ENCODE peak calls at places on chromosomes 5 and 9, in four cellular contexts. One of them, this sample, is unnamed.

GRCh38 chr5:39714036-39714698 is 289.4 kb upstream of the DAB2 start:
- DNase-seq in H9: peak
- DNase-seq in IMR-90: peak
- DNase-seq in H1: no peak
- DNase-seq in this sample: peak

GRCh38 chr5:82808960-82809359 is 268.2 kb downstream of the TMEM167A start:
- DNase-seq in H1: no peak
- DNase-seq in IMR-90: no peak
- DNase-seq in H9: no peak
- DNase-seq in this sample: no peak

GRCh38 chr9:33289501-33289900 is 815 bp upstream of the NFX1 start:
- DNase-seq in H9: peak
- DNase-seq in IMR-90: no peak
- DNase-seq in H1: no peak
- DNase-seq in this sample: peak

GRCh38 chr9:119088002-119088401 is 281.2 kb downstream of the BRINP1 start:
- DNase-seq in IMR-90: no peak
- DNase-seq in H1: no peak
- DNase-seq in H9: no peak
- DNase-seq in this sample: peak

GRCh38 chr9:76868897-76869296 is 37.0 kb downstream of the PRUNE2 start:
- DNase-seq in IMR-90: no peak
- DNase-seq in H1: no peak
- DNase-seq in H9: no peak
- DNase-seq in this sample: no peak

GRCh38 chr9:84379740-84380139 is 39.2 kb upstream of the SLC28A3 start:
- DNase-seq in H1: no peak
- DNase-seq in H9: no peak
- DNase-seq in IMR-90: no peak
- DNase-seq in this sample: no peak

GRCh38 chr5:139645495-139645871 is 2.7 kb upstream of the CXXC5 start:
- DNase-seq in IMR-90: no peak
- DNase-seq in H9: no peak
- DNase-seq in H1: no peak
- DNase-seq in this sample: no peak

GRCh38 chr5:997711-998110 is 10.9 kb upstream of the NKD2 start:
- DNase-seq in H1: no peak
- DNase-seq in H9: no peak
- DNase-seq in IMR-90: no peak
- DNase-seq in this sample: no peak

GRCh38 chr5:163695817-163696216 is 190.4 kb downstream of the MAT2B start:
- DNase-seq in H9: no peak
- DNase-seq in H1: no peak
- DNase-seq in IMR-90: no peak
- DNase-seq in this sample: no peak

GRCh38 chr5:39092581-39093350 is 18.6 kb upstream of the RICTOR start:
- DNase-seq in IMR-90: peak
- DNase-seq in H9: no peak
- DNase-seq in H1: no peak
- DNase-seq in this sample: no peak

GRCh38 chr9:23638837-23639426 is 187.1 kb downstream of the ELAVL2 start:
- DNase-seq in IMR-90: no peak
- DNase-seq in H1: no peak
- DNase-seq in H9: no peak
- DNase-seq in this sample: no peak

GRCh38 chr5:14216902-14217301 is 73.8 kb downstream of the TRIO start:
- DNase-seq in H1: no peak
- DNase-seq in IMR-90: no peak
- DNase-seq in H9: peak
- DNase-seq in this sample: peak
- H3K4ac ChIP-seq in H1: no peak
- H3K4ac ChIP-seq in IMR-90: peak
- H3K4ac ChIP-seq in H9: no peak
- H3K4ac ChIP-seq in this sample: no peak

DNA sequence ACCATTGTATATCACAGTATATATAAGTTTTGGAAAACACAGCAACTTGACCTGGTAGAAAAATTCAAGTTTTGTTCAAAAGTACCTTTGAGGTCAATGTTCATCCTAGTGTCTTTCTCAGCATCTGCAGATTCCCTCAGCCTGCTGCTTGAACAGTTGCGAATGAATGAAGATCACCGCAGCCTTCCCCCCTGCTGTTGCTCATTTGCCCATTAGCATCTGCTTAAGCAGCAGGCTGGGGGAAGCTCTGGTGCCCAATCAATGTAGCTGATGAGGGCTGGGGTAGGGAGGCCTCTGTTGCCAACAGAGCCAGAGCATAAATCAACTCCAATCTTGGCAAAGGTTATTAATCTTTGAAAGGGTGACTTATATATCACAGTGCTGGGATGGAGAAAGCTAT is 586.5 kb upstream of the PTPRD start:
- DNase-seq in IMR-90: no peak
- DNase-seq in H9: peak
- DNase-seq in H1: no peak
- DNase-seq in this sample: peak
- H4K5ac ChIP-seq in IMR-90: no peak
- H4K5ac ChIP-seq in H9: no peak
- H4K5ac ChIP-seq in H1: no peak
- H4K5ac ChIP-seq in this sample: no peak

GRCh38 chr5:94111209-94112004 is 370.0 kb upstream of the POU5F2 start:
- DNase-seq in H9: peak
- DNase-seq in H1: peak
- DNase-seq in IMR-90: peak
- DNase-seq in this sample: peak
- H2BK5ac ChIP-seq in H9: no peak
- H2BK5ac ChIP-seq in H1: peak
- H2BK5ac ChIP-seq in IMR-90: peak
- H2BK5ac ChIP-seq in this sample: peak

DNA sequence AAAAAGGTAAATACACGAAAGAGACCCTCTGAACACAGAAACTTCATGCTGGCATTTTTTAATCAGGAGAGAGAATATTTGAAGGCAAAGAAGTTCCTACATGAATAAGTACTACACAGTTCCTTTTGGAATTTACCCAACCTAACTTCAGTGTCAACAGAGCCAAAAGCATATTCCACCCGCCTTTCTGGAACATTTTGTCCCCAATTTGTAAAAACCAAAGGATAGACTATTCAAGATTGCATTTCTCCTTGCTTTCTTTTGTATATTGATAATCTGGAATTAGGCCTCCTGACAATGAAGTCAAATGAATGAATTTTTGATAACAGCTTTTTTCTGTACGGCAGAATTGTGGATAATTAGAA is 39.4 kb upstream of the TRAF1 start:
- DNase-seq in H1: no peak
- DNase-seq in IMR-90: no peak
- DNase-seq in H9: no peak
- DNase-seq in this sample: no peak
- H3K4ac ChIP-seq in H1: no peak
- H3K4ac ChIP-seq in IMR-90: no peak
- H3K4ac ChIP-seq in H9: no peak
- H3K4ac ChIP-seq in this sample: no peak

GRCh38 chr9:107397076-107398049 is 92.2 kb downstream of the KLF4 start:
- DNase-seq in H9: no peak
- DNase-seq in H1: no peak
- DNase-seq in IMR-90: peak
- DNase-seq in this sample: no peak
- H4K5ac ChIP-seq in H9: no peak
- H4K5ac ChIP-seq in H1: no peak
- H4K5ac ChIP-seq in IMR-90: no peak
- H4K5ac ChIP-seq in this sample: no peak

DNA sequence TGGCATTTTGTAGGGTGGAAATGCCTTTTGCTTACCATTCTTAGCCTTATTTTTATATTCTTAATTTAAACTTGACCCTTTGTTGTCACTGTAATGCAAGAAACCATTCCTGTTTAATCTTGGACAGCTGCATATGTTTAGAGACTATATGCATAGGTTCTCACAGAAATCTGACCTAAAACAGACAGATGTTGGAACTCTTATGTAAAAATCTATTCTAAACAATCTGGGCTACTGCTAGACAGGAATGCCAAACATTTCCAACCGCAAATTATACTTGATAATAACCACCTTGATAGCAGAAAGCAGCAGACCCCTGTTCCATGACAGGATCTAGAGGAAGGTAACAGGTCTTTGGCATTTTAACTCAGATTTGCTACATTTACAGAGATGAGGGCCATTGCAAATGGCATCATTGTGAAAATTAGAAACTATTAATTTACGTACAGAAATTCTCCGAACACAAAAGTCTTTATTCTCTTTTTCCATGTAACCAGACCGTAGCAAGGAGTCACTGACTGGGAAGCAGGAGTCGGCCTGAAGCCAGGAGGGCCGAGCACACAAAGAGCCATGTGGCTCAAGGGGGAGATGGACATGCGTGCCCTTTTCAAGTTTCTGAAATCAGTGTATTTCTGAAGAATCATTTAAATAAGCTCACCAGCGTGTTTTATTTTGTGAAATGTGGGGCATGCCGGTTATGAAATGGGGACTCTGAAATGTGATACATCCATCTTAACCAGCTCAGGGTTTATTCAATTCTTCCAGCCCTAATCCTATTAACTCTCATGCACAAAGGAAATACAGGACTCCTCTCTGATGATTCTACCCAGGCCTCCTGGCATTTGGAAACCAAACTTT is 139.3 kb downstream of the AOPEP start:
- DNase-seq in H9: no peak
- DNase-seq in H1: no peak
- DNase-seq in IMR-90: peak
- DNase-seq in this sample: no peak
- H2BK5ac ChIP-seq in H9: no peak
- H2BK5ac ChIP-seq in H1: no peak
- H2BK5ac ChIP-seq in IMR-90: peak
- H2BK5ac ChIP-seq in this sample: no peak

GRCh38 chr5:157555031-157555640 is 20.4 kb downstream of the ADAM19 start:
- DNase-seq in H1: no peak
- DNase-seq in H9: no peak
- DNase-seq in IMR-90: no peak
- DNase-seq in this sample: no peak

GRCh38 chr5:157549954-157550549 is 25.5 kb downstream of the ADAM19 start:
- DNase-seq in H9: no peak
- DNase-seq in IMR-90: peak
- DNase-seq in H1: no peak
- DNase-seq in this sample: no peak

GRCh38 chr5:157550668-157551067 is 24.9 kb downstream of the ADAM19 start:
- DNase-seq in H1: no peak
- DNase-seq in H9: no peak
- DNase-seq in IMR-90: peak
- DNase-seq in this sample: no peak

GRCh38 chr5:157554180-157555030 is 21.2 kb downstream of the ADAM19 start:
- DNase-seq in H1: no peak
- DNase-seq in IMR-90: no peak
- DNase-seq in H9: no peak
- DNase-seq in this sample: no peak

DNA sequence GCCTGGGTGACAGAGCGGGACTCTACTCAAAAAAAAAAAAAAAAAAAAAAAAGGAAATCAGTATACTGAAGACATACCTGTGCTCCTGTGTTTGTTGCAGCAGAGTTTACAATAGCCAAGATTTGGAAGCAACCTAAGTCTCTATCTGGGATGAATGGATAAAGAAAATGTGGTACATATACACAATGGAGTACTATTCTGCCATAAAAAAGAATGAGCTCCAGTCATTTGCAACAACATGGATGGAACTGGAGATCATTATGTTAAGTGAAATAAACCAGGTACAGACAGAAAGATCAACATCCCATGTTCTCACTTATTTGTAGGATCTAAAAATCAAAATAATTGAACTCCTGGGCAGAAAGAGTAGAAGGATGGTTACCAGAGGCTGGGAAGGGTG is 22.9 kb downstream of the ADAM19 start:
- DNase-seq in IMR-90: no peak
- DNase-seq in H9: no peak
- DNase-seq in H1: no peak
- DNase-seq in this sample: no peak
- H3K4ac ChIP-seq in IMR-90: no peak
- H3K4ac ChIP-seq in H9: no peak
- H3K4ac ChIP-seq in H1: no peak
- H3K4ac ChIP-seq in this sample: no peak

GRCh38 chr9:88033303-88033702 is 59.0 kb upstream of the CDK20 start:
- DNase-seq in H1: no peak
- DNase-seq in IMR-90: no peak
- DNase-seq in H9: no peak
- DNase-seq in this sample: no peak

GRCh38 chr9:88037285-88037845 is 63.0 kb upstream of the CDK20 start:
- DNase-seq in IMR-90: no peak
- DNase-seq in H1: no peak
- DNase-seq in H9: peak
- DNase-seq in this sample: no peak

GRCh38 chr9:88034964-88035363 is 60.6 kb upstream of the CDK20 start:
- DNase-seq in H9: no peak
- DNase-seq in IMR-90: no peak
- DNase-seq in H1: no peak
- DNase-seq in this sample: no peak
- H4K5ac ChIP-seq in H9: no peak
- H4K5ac ChIP-seq in IMR-90: no peak
- H4K5ac ChIP-seq in H1: no peak
- H4K5ac ChIP-seq in this sample: no peak

DNA sequence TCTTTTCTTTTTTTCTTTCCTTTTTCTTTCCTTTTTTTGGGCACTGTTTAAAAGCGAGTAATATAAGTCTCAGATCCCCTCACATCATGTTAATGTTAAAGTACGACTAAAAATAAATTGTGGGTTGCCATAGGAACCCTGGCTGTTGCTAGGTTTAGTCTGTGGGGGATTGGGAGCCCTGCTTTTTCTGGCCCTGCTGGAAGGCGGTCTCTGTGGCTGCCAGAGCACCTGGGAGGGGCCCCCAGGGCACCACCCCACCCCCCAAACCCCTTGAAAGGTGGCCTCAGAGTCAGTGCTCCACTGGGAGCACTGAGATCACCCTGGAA is 66.3 kb upstream of the NEURL1B start:
- DNase-seq in H1: no peak
- DNase-seq in IMR-90: no peak
- DNase-seq in H9: no peak
- DNase-seq in this sample: no peak
- H2BK5ac ChIP-seq in H1: no peak
- H2BK5ac ChIP-seq in IMR-90: no peak
- H2BK5ac ChIP-seq in H9: no peak
- H2BK5ac ChIP-seq in this sample: no peak

This sample was measured in mesendoderm.